ENCODE peak calls at places on chromosomes 1 and 21, in ten cellular contexts. One of them, this sample, is unnamed.

GRCh38 chr1:39387452-39387851 is 104.0 kb upstream of the BMP8A start:
- DNase-seq in A549: peak
- DNase-seq in body of pancreas: no peak
- DNase-seq in gastrocnemius medialis: no peak
- DNase-seq in breast epithelium: no peak
- DNase-seq in thyroid gland: no peak
- DNase-seq in heart left ventricle: no peak
- DNase-seq in suprapubic skin: no peak
- DNase-seq in Peyer's patch: no peak
- DNase-seq in transverse colon: no peak
- DNase-seq in this sample: no peak

GRCh38 chr1:172629638-172630037 is 29.3 kb upstream of the FASLG start:
- DNase-seq in A549: no peak
- DNase-seq in body of pancreas: no peak
- DNase-seq in gastrocnemius medialis: no peak
- DNase-seq in breast epithelium: no peak
- DNase-seq in thyroid gland: no peak
- DNase-seq in heart left ventricle: no peak
- DNase-seq in suprapubic skin: no peak
- DNase-seq in Peyer's patch: no peak
- DNase-seq in transverse colon: no peak
- DNase-seq in this sample: no peak

GRCh38 chr1:6467224-6467623 is 1.3 kb upstream of the TNFRSF25 start:
- DNase-seq in A549: no peak
- DNase-seq in body of pancreas: no peak
- DNase-seq in gastrocnemius medialis: no peak
- DNase-seq in breast epithelium: no peak
- DNase-seq in thyroid gland: no peak
- DNase-seq in heart left ventricle: no peak
- DNase-seq in suprapubic skin: no peak
- DNase-seq in Peyer's patch: no peak
- DNase-seq in transverse colon: no peak
- DNase-seq in this sample: no peak

GRCh38 chr1:80349218-80349617 is 1342.7 kb upstream of the ADGRL4 start:
- DNase-seq in A549: no peak
- DNase-seq in body of pancreas: no peak
- DNase-seq in gastrocnemius medialis: no peak
- DNase-seq in breast epithelium: no peak
- DNase-seq in thyroid gland: no peak
- DNase-seq in heart left ventricle: no peak
- DNase-seq in suprapubic skin: no peak
- DNase-seq in Peyer's patch: no peak
- DNase-seq in transverse colon: no peak
- DNase-seq in this sample: no peak

GRCh38 chr21:36697473-36698159 is 1.3 kb upstream of the SIM2 start:
- DNase-seq in A549: no peak
- DNase-seq in body of pancreas: no peak
- DNase-seq in gastrocnemius medialis: no peak
- DNase-seq in breast epithelium: no peak
- DNase-seq in thyroid gland: no peak
- DNase-seq in heart left ventricle: no peak
- DNase-seq in suprapubic skin: no peak
- DNase-seq in Peyer's patch: no peak
- DNase-seq in transverse colon: no peak
- DNase-seq in this sample: no peak

GRCh38 chr1:113488576-113489177 is 98.4 kb downstream of the MAGI3 start:
- DNase-seq in A549: no peak
- DNase-seq in body of pancreas: no peak
- DNase-seq in gastrocnemius medialis: no peak
- DNase-seq in breast epithelium: no peak
- DNase-seq in thyroid gland: no peak
- DNase-seq in heart left ventricle: peak
- DNase-seq in suprapubic skin: no peak
- DNase-seq in Peyer's patch: no peak
- DNase-seq in transverse colon: no peak
- DNase-seq in this sample: no peak

GRCh38 chr1:173149887-173150286 is 57.2 kb downstream of the TNFSF4 start:
- DNase-seq in A549: peak
- DNase-seq in body of pancreas: no peak
- DNase-seq in gastrocnemius medialis: peak
- DNase-seq in breast epithelium: no peak
- DNase-seq in thyroid gland: no peak
- DNase-seq in heart left ventricle: no peak
- DNase-seq in suprapubic skin: no peak
- DNase-seq in Peyer's patch: no peak
- DNase-seq in transverse colon: no peak
- DNase-seq in this sample: no peak

GRCh38 chr1:224137518-224137917 is 23.6 kb downstream of the FBXO28 start:
- DNase-seq in A549: no peak
- DNase-seq in body of pancreas: no peak
- DNase-seq in gastrocnemius medialis: no peak
- DNase-seq in breast epithelium: no peak
- DNase-seq in thyroid gland: no peak
- DNase-seq in heart left ventricle: no peak
- DNase-seq in suprapubic skin: no peak
- DNase-seq in Peyer's patch: no peak
- DNase-seq in transverse colon: no peak
- DNase-seq in this sample: no peak

GRCh38 chr1:227058321-227058751 is 118.2 kb downstream of the COQ8A start:
- DNase-seq in A549: no peak
- DNase-seq in body of pancreas: no peak
- DNase-seq in gastrocnemius medialis: no peak
- DNase-seq in breast epithelium: no peak
- DNase-seq in thyroid gland: no peak
- DNase-seq in heart left ventricle: no peak
- DNase-seq in suprapubic skin: no peak
- DNase-seq in Peyer's patch: no peak
- DNase-seq in transverse colon: no peak
- DNase-seq in this sample: no peak

GRCh38 chr1:38778051-38778450 is 81.5 kb downstream of the RRAGC start:
- DNase-seq in A549: no peak
- DNase-seq in body of pancreas: no peak
- DNase-seq in gastrocnemius medialis: no peak
- DNase-seq in breast epithelium: no peak
- DNase-seq in thyroid gland: no peak
- DNase-seq in heart left ventricle: no peak
- DNase-seq in suprapubic skin: no peak
- DNase-seq in Peyer's patch: no peak
- DNase-seq in transverse colon: no peak
- DNase-seq in this sample: no peak

GRCh38 chr21:16579538-16579937 is 849.8 kb downstream of the USP25 start:
- DNase-seq in A549: no peak
- DNase-seq in body of pancreas: no peak
- DNase-seq in gastrocnemius medialis: no peak
- DNase-seq in breast epithelium: no peak
- DNase-seq in thyroid gland: peak
- DNase-seq in heart left ventricle: no peak
- DNase-seq in suprapubic skin: no peak
- DNase-seq in Peyer's patch: no peak
- DNase-seq in transverse colon: no peak
- DNase-seq in this sample: no peak

GRCh38 chr1:89823679-89824292 is 3.0 kb downstream of the LRRC8D start:
- DNase-seq in A549: no peak
- DNase-seq in body of pancreas: no peak
- DNase-seq in gastrocnemius medialis: no peak
- DNase-seq in breast epithelium: no peak
- DNase-seq in thyroid gland: no peak
- DNase-seq in heart left ventricle: no peak
- DNase-seq in suprapubic skin: no peak
- DNase-seq in Peyer's patch: no peak
- DNase-seq in transverse colon: no peak
- DNase-seq in this sample: no peak
- TF ChIP-seq POLR2A in A549: no peak
- TF ChIP-seq POLR2A in body of pancreas: no peak
- TF ChIP-seq POLR2A in gastrocnemius medialis: no peak
- TF ChIP-seq POLR2A in breast epithelium: no peak
- TF ChIP-seq POLR2A in thyroid gland: no peak
- TF ChIP-seq POLR2A in heart left ventricle: no peak
- TF ChIP-seq POLR2A in suprapubic skin: no peak
- TF ChIP-seq POLR2A in Peyer's patch: no peak
- TF ChIP-seq POLR2A in transverse colon: no peak
- TF ChIP-seq POLR2A in this sample: no peak

GRCh38 chr21:46125846-46126301 is 28.0 kb downstream of the COL6A2 start:
- DNase-seq in A549: no peak
- DNase-seq in body of pancreas: peak
- DNase-seq in gastrocnemius medialis: no peak
- DNase-seq in breast epithelium: no peak
- DNase-seq in thyroid gland: no peak
- DNase-seq in heart left ventricle: peak
- DNase-seq in suprapubic skin: peak
- DNase-seq in Peyer's patch: peak
- DNase-seq in transverse colon: peak
- DNase-seq in this sample: no peak

GRCh38 chr21:46128983-46129571 is 26.3 kb downstream of the FTCD start:
- DNase-seq in A549: no peak
- DNase-seq in body of pancreas: no peak
- DNase-seq in gastrocnemius medialis: no peak
- DNase-seq in breast epithelium: no peak
- DNase-seq in thyroid gland: no peak
- DNase-seq in heart left ventricle: peak
- DNase-seq in suprapubic skin: peak
- DNase-seq in Peyer's patch: no peak
- DNase-seq in transverse colon: no peak
- DNase-seq in this sample: peak

GRCh38 chr21:46128106-46128982 is 27.0 kb downstream of the FTCD start:
- DNase-seq in A549: no peak
- DNase-seq in body of pancreas: no peak
- DNase-seq in gastrocnemius medialis: no peak
- DNase-seq in breast epithelium: peak
- DNase-seq in thyroid gland: no peak
- DNase-seq in heart left ventricle: peak
- DNase-seq in suprapubic skin: peak
- DNase-seq in Peyer's patch: peak
- DNase-seq in transverse colon: peak
- DNase-seq in this sample: no peak

GRCh38 chr21:46126321-46127238 is 28.7 kb downstream of the COL6A2 start:
- DNase-seq in A549: no peak
- DNase-seq in body of pancreas: peak
- DNase-seq in gastrocnemius medialis: no peak
- DNase-seq in breast epithelium: peak
- DNase-seq in thyroid gland: no peak
- DNase-seq in heart left ventricle: peak
- DNase-seq in suprapubic skin: peak
- DNase-seq in Peyer's patch: peak
- DNase-seq in transverse colon: peak
- DNase-seq in this sample: peak

DNA sequence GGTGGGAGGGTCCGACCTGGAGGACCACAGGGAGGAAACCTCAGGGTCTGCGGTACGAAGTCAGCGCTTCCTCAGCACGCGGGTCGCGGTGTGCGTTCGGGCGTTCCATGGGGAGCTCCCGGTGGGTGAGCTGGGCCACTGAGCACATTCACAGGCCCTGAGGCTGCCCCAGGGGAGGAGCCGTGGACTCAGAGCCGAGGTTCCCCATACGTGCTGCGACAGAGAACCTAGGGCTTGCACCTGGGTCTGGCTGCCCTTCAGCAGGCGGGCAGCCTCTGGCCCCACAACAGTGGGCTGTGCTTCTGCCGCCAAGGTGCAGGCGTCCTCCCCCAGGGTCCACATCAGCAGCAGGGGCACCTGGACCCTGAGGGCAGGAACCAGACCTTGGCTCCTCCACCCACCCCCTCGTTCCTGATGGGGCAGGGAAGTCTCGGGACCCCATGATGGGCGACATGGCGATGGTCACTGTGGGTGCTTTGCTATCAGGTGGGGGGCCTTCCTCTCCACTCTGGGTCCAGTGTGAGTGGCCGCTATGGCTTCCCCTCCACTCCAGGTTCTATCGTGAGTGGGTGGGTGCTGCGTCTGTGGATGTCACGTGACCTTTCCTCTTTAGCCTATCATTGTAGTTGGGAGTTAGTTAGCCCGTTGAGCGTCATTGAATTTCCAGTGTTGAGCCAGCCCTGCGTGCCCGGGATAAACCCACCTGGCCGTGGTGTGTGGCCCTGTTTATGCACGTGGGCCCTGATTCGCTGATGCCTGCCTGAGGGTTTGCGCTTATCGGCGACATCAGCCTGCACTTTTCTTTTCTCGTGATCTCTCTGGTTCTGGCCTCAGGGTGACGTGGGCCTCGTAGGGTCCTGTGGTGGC is 27.9 kb downstream of the FTCD start:
- DNase-seq in A549: no peak
- DNase-seq in body of pancreas: peak
- DNase-seq in gastrocnemius medialis: no peak
- DNase-seq in breast epithelium: peak
- DNase-seq in thyroid gland: no peak
- DNase-seq in heart left ventricle: peak
- DNase-seq in suprapubic skin: peak
- DNase-seq in Peyer's patch: peak
- DNase-seq in transverse colon: no peak
- DNase-seq in this sample: peak
- H3K27ac ChIP-seq in A549: no peak
- H3K27ac ChIP-seq in body of pancreas: no peak
- H3K27ac ChIP-seq in gastrocnemius medialis: no peak
- H3K27ac ChIP-seq in breast epithelium: no peak
- H3K27ac ChIP-seq in thyroid gland: no peak
- H3K27ac ChIP-seq in heart left ventricle: peak
- H3K27ac ChIP-seq in suprapubic skin: no peak
- H3K27ac ChIP-seq in Peyer's patch: no peak
- H3K27ac ChIP-seq in transverse colon: no peak
- H3K27ac ChIP-seq in this sample: peak

GRCh38 chr1:84069236-84069845 is 70.4 kb upstream of the TTLL7 start:
- DNase-seq in A549: no peak
- DNase-seq in body of pancreas: no peak
- DNase-seq in gastrocnemius medialis: no peak
- DNase-seq in breast epithelium: no peak
- DNase-seq in thyroid gland: no peak
- DNase-seq in heart left ventricle: no peak
- DNase-seq in suprapubic skin: no peak
- DNase-seq in Peyer's patch: no peak
- DNase-seq in transverse colon: no peak
- DNase-seq in this sample: no peak
- TF ChIP-seq CTCF in A549: no peak
- TF ChIP-seq CTCF in body of pancreas: no peak
- TF ChIP-seq CTCF in gastrocnemius medialis: no peak
- TF ChIP-seq CTCF in breast epithelium: no peak
- TF ChIP-seq CTCF in thyroid gland: no peak
- TF ChIP-seq CTCF in heart left ventricle: no peak
- TF ChIP-seq CTCF in suprapubic skin: no peak
- TF ChIP-seq CTCF in Peyer's patch: no peak
- TF ChIP-seq CTCF in transverse colon: no peak
- TF ChIP-seq CTCF in this sample: no peak

DNA sequence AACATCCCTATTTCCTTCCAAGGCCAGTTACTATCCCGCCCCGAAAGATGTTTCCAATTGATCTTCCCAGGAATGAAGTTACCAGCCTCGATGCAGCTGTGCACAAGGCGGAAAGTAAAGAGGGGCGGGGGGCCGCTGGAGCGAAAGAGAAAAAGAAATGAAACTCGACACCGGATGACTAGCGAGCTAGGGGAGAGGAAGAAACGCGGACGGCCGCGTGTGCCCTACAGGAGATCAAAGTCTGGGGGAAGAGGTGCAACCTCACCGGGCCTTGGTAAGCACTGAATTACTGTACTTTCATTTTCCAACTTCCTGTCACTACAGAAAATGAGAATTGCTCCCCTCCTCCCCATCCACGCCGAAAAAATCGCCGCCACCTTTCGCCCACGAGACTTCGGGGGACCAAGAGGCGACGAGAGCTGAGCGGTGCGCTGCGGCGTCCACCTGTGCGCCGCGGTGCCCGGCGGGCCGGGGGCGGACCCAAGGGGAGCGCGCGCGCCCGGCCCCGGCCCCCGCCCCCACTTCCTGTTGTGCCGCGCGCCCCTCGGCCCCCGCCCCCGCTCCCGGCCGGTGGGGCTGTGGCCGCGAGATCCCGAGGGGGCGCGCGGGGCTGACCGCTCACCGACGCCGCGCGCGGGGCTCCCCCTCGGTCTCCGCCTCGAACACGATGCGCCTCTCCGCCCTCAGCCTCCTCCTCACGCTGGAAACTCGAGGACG is 643 bp downstream of the ELK4 start:
- DNase-seq in A549: peak
- DNase-seq in body of pancreas: peak
- DNase-seq in gastrocnemius medialis: peak
- DNase-seq in breast epithelium: peak
- DNase-seq in thyroid gland: peak
- DNase-seq in heart left ventricle: peak
- DNase-seq in suprapubic skin: peak
- DNase-seq in Peyer's patch: peak
- DNase-seq in transverse colon: peak
- DNase-seq in this sample: peak
- TF ChIP-seq POLR2A in A549: peak
- TF ChIP-seq POLR2A in body of pancreas: no peak
- TF ChIP-seq POLR2A in gastrocnemius medialis: no peak
- TF ChIP-seq POLR2A in breast epithelium: no peak
- TF ChIP-seq POLR2A in thyroid gland: no peak
- TF ChIP-seq POLR2A in heart left ventricle: no peak
- TF ChIP-seq POLR2A in suprapubic skin: no peak
- TF ChIP-seq POLR2A in Peyer's patch: peak
- TF ChIP-seq POLR2A in transverse colon: peak
- TF ChIP-seq POLR2A in this sample: no peak

This sample was measured in uterus.